ENCODE peak calls at places on chromosomes 2 and 18, in seven cellular contexts. X, G, K, Y, B, A and S are unnamed samples.

GRCh38 chr18:49628993-49629795 is 67.3 kb downstream of the LIPG start:
- DNase-seq in X (peak), G (no peak), K (peak), Y (no peak), B (no peak), A (peak), S (no peak)

GRCh38 chr2:150520887-150521664 is 33.6 kb upstream of the RND3 start:
- DNase-seq in X (no peak), G (no peak), K (peak), Y (no peak), B (peak), A (no peak), S (peak)

GRCh38 chr2:53813151-53813550 is 26.3 kb downstream of the ERLEC1 start:
- DNase-seq in X (no peak), G (no peak), K (no peak), Y (no peak), B (no peak), A (no peak), S (no peak)

GRCh38 chr2:72278046-72278445 is 130.4 kb upstream of the CYP26B1 start:
- DNase-seq in X (no peak), G (no peak), K (peak), Y (no peak), B (peak), A (no peak), S (peak)

GRCh38 chr18:80176334-80177080 is 67.4 kb downstream of the ADNP2 start:
- DNase-seq in X (no peak), G (no peak), K (no peak), Y (no peak), B (peak), A (no peak), S (no peak)

GRCh38 chr2:150809083-150809482 is 321.6 kb upstream of the RND3 start:
- DNase-seq in X (no peak), G (no peak), K (no peak), Y (no peak), B (no peak), A (no peak), S (no peak)

GRCh38 chr2:213932-214693 is 49.7 kb downstream of the SH3YL1 start:
- DNase-seq in X (peak), G (no peak), K (no peak), Y (no peak), B (no peak), A (no peak), S (no peak)

GRCh38 chr2:96690306-96691021 is 47.9 kb downstream of the FER1L5 start:
- DNase-seq in X (no peak), G (no peak), K (no peak), Y (no peak), B (no peak), A (no peak), S (no peak)

GRCh38 chr2:8447610-8448221 is 234.1 kb upstream of the ID2 start:
- DNase-seq in X (no peak), G (peak), K (peak), Y (no peak), B (peak), A (no peak), S (peak)

GRCh38 chr2:20567159-20567925 is 83.6 kb downstream of the HS1BP3 start:
- DNase-seq in X (no peak), G (no peak), K (no peak), Y (no peak), B (no peak), A (no peak), S (no peak)

GRCh38 chr2:54030814-54031213 is 60.0 kb upstream of the PSME4 start:
- DNase-seq in X (no peak), G (no peak), K (no peak), Y (no peak), B (no peak), A (no peak), S (no peak)

GRCh38 chr2:69601179-69601612 is 42.3 kb downstream of the AAK1 start:
- DNase-seq in X (no peak), G (peak), K (peak), Y (no peak), B (peak), A (no peak), S (peak)

GRCh38 chr2:131673400-131674173 is 145.9 kb downstream of the CCDC74A start:
- DNase-seq in X (peak), G (peak), K (peak), Y (peak), B (peak), A (peak), S (peak)

DNA sequence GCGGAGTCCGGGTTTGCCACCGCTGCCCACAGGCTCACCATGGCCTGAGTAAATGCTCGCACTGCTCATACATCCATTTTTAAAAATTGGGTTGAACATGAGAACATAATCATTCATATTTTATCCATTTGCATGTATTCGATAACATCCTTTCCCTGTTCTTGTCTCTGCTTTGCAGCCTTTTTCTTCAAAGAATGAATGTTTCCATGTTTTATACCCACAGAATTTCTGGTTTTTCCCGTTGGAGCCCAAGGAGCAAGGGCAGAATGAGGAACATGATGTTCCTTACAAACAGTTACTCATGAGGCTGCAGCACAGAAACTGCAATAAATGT is 146.5 kb downstream of the CCDC74A start:
- DNase-seq in X (no peak), G (no peak), K (no peak), Y (no peak), B (no peak), A (no peak), S (no peak)
- H3K4me3 ChIP-seq in X (peak), G (no peak), K (no peak), Y (no peak), B (no peak), A (peak), S (no peak)

GRCh38 chr2:100592226-100592625 is 29.4 kb downstream of the PDCL3 start:
- DNase-seq in X (no peak), G (no peak), K (no peak), Y (no peak), B (peak), A (no peak), S (peak)

GRCh38 chr2:100588071-100588786 is 25.4 kb downstream of the PDCL3 start:
- DNase-seq in X (no peak), G (no peak), K (peak), Y (peak), B (peak), A (no peak), S (peak)

GRCh38 chr2:100584811-100585210 is 22.0 kb downstream of the PDCL3 start:
- DNase-seq in X (no peak), G (no peak), K (no peak), Y (no peak), B (no peak), A (no peak), S (no peak)

GRCh38 chr2:100589527-100589926 is 26.7 kb downstream of the PDCL3 start:
- DNase-seq in X (no peak), G (no peak), K (no peak), Y (no peak), B (peak), A (no peak), S (no peak)
- TF ChIP-seq CTCF in X (no peak), G (no peak), K (no peak), Y (no peak), B (no peak), A (no peak), S (no peak)

GRCh38 chr2:236703310-236703709 is 133.7 kb downstream of the ACKR3 start:
- DNase-seq in X (peak), G (no peak), K (no peak), Y (no peak), B (no peak), A (no peak), S (no peak)
- H3K4me3 ChIP-seq in X (no peak), G (no peak), K (no peak), Y (no peak), B (no peak), A (no peak), S (no peak)

GRCh38 chr2:46008082-46008870 is 288.9 kb upstream of the EPAS1 start:
- DNase-seq in X (no peak), G (no peak), K (no peak), Y (no peak), B (peak), A (no peak), S (peak)
- TF ChIP-seq CTCF in X (no peak), G (no peak), K (no peak), Y (no peak), B (no peak), A (no peak), S (no peak)

GRCh38 chr18:13284330-13285027 is 65.9 kb downstream of the LDLRAD4 start:
- DNase-seq in X (no peak), G (no peak), K (no peak), Y (no peak), B (no peak), A (no peak), S (no peak)
- H3K4me3 ChIP-seq in X (no peak), G (no peak), K (no peak), Y (no peak), B (no peak), A (peak), S (no peak)

GRCh38 chr2:111227716-111228141 is 107.0 kb downstream of the BCL2L11 start:
- DNase-seq in X (no peak), G (no peak), K (peak), Y (no peak), B (peak), A (no peak), S (peak)

GRCh38 chr2:111236027-111236426 is 115.3 kb downstream of the BCL2L11 start:
- DNase-seq in X (peak), G (no peak), K (no peak), Y (no peak), B (no peak), A (no peak), S (no peak)

GRCh38 chr2:111235616-111236015 is 114.9 kb downstream of the BCL2L11 start:
- DNase-seq in X (no peak), G (no peak), K (no peak), Y (no peak), B (no peak), A (no peak), S (no peak)

GRCh38 chr2:111235192-111235591 is 114.5 kb downstream of the BCL2L11 start:
- DNase-seq in X (peak), G (no peak), K (no peak), Y (no peak), B (no peak), A (no peak), S (no peak)

DNA sequence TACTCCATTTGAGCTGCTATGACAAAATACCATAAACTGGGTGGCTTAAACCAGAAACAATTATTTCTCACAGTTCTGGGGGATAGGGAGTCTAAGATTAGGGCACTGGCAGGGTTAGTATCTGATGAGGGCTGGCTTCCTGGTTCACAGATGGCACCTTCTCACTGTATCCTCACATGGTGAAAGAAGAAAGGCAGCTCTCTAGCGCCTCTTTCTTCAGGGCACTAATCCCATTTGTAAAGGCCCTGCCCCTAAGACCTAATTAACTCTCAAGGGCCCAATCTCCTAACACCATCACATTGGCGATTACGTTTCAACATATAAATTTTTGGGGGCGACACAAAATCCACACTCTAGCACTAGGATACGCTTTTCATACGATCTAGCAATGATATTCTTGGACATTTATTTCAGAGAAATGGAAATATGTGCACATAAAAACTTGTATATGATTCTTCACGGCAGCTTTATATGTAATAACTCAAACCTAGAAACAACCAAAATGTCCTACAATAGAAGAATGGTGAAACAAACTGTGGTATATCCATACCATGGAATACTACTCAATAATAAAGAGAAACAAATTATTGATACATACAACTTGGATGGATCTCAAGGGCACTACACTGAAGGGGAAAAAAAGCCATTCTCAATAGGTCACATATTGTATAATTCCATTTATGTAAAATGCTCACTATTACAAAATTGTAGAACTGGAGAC is 111.0 kb downstream of the BCL2L11 start:
- DNase-seq in X (no peak), G (no peak), K (no peak), Y (no peak), B (no peak), A (no peak), S (no peak)
- TF ChIP-seq CTCF in X (no peak), G (no peak), K (no peak), Y (no peak), B (no peak), A (no peak), S (no peak)

DNA sequence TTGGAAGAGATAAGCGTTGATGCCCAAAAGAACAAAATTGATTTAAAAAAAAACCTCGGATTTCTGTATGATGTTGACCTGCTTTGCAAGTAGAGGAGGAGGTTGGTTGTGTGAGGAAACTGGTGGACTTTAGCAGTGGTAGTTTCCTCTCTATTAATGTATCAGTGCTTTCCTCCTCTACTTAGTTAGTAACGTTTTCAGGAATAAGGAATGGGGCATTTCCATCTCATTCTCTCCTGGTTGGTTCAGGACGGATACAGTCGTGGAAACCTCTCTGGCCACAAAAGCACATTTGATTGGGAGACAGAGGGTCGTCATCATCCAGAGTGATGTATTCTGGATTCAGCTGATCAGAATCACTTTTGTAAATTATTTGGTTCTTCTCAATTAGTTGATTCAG is 1.5 kb downstream of the FHOD3 start:
- DNase-seq in X (no peak), G (no peak), K (no peak), Y (no peak), B (no peak), A (no peak), S (no peak)
- H3K4me3 ChIP-seq in X (no peak), G (no peak), K (no peak), Y (peak), B (no peak), A (peak), S (peak)

DNA sequence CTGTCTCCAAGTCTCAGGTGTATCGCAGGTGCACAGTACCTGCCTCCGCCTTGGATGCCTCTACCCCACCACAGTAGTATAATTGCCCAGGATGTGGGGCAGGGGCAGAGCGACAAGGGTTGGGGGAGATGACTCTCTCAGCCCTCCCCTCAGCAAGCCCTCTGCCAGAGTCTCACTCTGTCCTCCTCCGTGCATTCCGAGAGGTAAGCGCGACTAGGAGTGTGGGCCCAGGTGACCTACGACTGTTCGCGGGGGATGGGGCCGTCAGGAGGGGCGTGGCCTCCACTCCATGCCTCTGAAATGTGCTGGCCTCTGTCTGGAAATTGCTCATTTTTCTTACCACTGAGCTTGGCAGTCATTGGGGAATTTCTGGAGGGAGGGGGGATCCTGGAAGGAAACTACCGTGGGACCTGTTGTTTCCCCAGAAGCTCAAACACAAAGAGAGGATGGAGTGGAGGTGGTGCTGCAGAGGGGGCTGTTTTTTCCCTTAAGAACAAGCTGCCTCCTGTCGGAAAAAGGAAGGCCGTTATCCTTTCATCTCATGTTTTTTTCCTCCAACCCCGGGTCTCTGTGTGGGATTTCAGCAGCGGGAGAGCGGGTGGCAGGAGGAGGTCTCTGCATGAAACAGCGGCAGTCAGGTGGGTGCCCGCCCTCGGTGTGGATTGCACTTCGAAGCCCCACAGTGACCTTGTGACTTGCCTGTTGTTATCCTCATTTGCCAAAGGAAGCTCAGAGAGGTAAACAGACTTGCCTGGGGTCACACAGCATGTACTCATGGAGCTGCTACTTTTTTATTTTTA is 13.0 kb upstream of the RALB start:
- DNase-seq in X (peak), G (no peak), K (peak), Y (no peak), B (peak), A (no peak), S (peak)
- TF ChIP-seq CTCF in X (no peak), G (no peak), K (no peak), Y (no peak), B (no peak), A (no peak), S (no peak)